ENCODE peak calls at places on chromosomes 7 and 10, in seven cellular contexts. M is skeletal muscle cell; J is fibroblast of lung; F is NCI-H1694 treated with DMSO at 0.1 percent for 48 hours; S is stimulated activated naive B cell treated with anti-CD40 and anti-IgM and Interleukin-4, amounts not matched to agents 10 μg/mL and 1 μg/mL and 100 μg/mL, for 72 hours; O is DMS 273 treated with DMSO at 0.1 percent for 48 hours; R is cardiac muscle cell. Q is an unnamed sample.

GRCh38 chr10:88528791-88529190 is 54.3 kb downstream of the RNLS start:
- DNase-seq in M (no peak), J (peak; percentile 60), F (no peak), S (no peak), O (no peak), R (no peak), Q (no peak)

GRCh38 chr10:65110029-65110428 is 1588.8 kb downstream of the REEP3 start:
- DNase-seq in M (no peak), J (no peak), F (no peak), S (no peak), O (no peak), R (no peak), Q (no peak)

GRCh38 chr7:146565872-146566271 is 449.3 kb downstream of the CNTNAP2 start:
- DNase-seq in M (no peak), J (no peak), F (no peak), S (no peak), O (no peak), R (no peak), Q (no peak)

GRCh38 chr10:67836491-67836890 is 1.5 kb downstream of the DNAJC12 start:
- DNase-seq in M (no peak), J (no peak), F (peak; percentile 20), S (no peak), O (no peak), R (no peak), Q (no peak)

GRCh38 chr10:70458329-70459060 is 17.0 kb upstream of the NODAL start:
- DNase-seq in M (peak; percentile 33), J (peak; percentile 82), F (no peak), S (peak; percentile 20), O (no peak), R (peak; percentile 68), Q (no peak)

GRCh38 chr7:134031835-134032617 is 95.1 kb upstream of the LRGUK start:
- DNase-seq in M (peak; percentile 7), J (no peak), F (no peak), S (no peak), O (no peak), R (peak; percentile 23), Q (no peak)

GRCh38 chr10:68516766-68517165 is 10.6 kb downstream of the SLC25A16 start:
- DNase-seq in M (peak; percentile 15), J (peak; percentile 80), F (no peak), S (no peak), O (no peak), R (no peak), Q (no peak)

GRCh38 chr7:92306153-92306552 is 60.4 kb downstream of the ANKIB1 start:
- DNase-seq in M (no peak), J (peak; percentile 21), F (no peak), S (no peak), O (no peak), R (no peak), Q (no peak)

GRCh38 chr10:102691701-102692100 is 22.5 kb downstream of the ARL3 start:
- DNase-seq in M (no peak), J (no peak), F (no peak), S (no peak), O (no peak), R (no peak), Q (no peak)

Q was measured in GM12878.